ENCODE peak calls at places on chromosomes 2 and 18, in six cellular contexts. One of them, this sample, is unnamed.

GRCh38 chr18:78781601-78781960 is 198.0 kb upstream of the SALL3 start:
- DNase-seq in fibroblast of mammary gland: no peak
- DNase-seq in CD8-positive, alpha-beta T cell: no peak
- DNase-seq in prostate gland: no peak
- DNase-seq in H1: no peak
- DNase-seq in AG04449: no peak
- DNase-seq in this sample: no peak

GRCh38 chr2:9422321-9423099 is 818 bp downstream of the ITGB1BP1 start:
- DNase-seq in fibroblast of mammary gland: peak; percentile 47
- DNase-seq in CD8-positive, alpha-beta T cell: peak; percentile 65
- DNase-seq in prostate gland: no peak
- DNase-seq in H1: peak; percentile 72
- DNase-seq in AG04449: no peak
- DNase-seq in this sample: no peak

GRCh38 chr2:165406053-165406628 is 63.4 kb upstream of the CSRNP3 start:
- DNase-seq in fibroblast of mammary gland: peak; percentile 20
- DNase-seq in CD8-positive, alpha-beta T cell: no peak
- DNase-seq in prostate gland: no peak
- DNase-seq in H1: no peak
- DNase-seq in AG04449: no peak
- DNase-seq in this sample: no peak

GRCh38 chr2:152627010-152627957 is 90.0 kb downstream of the PRPF40A start:
- DNase-seq in fibroblast of mammary gland: peak; percentile 64
- DNase-seq in CD8-positive, alpha-beta T cell: no peak
- DNase-seq in prostate gland: no peak
- DNase-seq in H1: no peak
- DNase-seq in AG04449: no peak
- DNase-seq in this sample: no peak

GRCh38 chr2:176129825-176130152 is 284 bp downstream of the HOXD8 start:
- DNase-seq in fibroblast of mammary gland: no peak
- DNase-seq in CD8-positive, alpha-beta T cell: no peak
- DNase-seq in prostate gland: no peak
- DNase-seq in H1: peak; percentile 57
- DNase-seq in AG04449: no peak
- DNase-seq in this sample: no peak

GRCh38 chr2:74379851-74380789 is at the start of gene DCTN1:
- DNase-seq in fibroblast of mammary gland: peak; percentile 73
- DNase-seq in CD8-positive, alpha-beta T cell: no peak
- DNase-seq in prostate gland: peak; percentile 43
- DNase-seq in H1: peak; percentile 63
- DNase-seq in AG04449: peak; percentile 23
- DNase-seq in this sample: no peak

GRCh38 chr2:238388794-238389193 is 37.9 kb upstream of the ASB1 start:
- DNase-seq in fibroblast of mammary gland: no peak
- DNase-seq in CD8-positive, alpha-beta T cell: no peak
- DNase-seq in prostate gland: peak; percentile 52
- DNase-seq in H1: no peak
- DNase-seq in AG04449: no peak
- DNase-seq in this sample: no peak

GRCh38 chr18:77992057-77992456 is 742.4 kb downstream of the GALR1 start:
- DNase-seq in fibroblast of mammary gland: no peak
- DNase-seq in CD8-positive, alpha-beta T cell: no peak
- DNase-seq in prostate gland: no peak
- DNase-seq in H1: no peak
- DNase-seq in AG04449: no peak
- DNase-seq in this sample: no peak

GRCh38 chr2:234955971-234956509 is 4.2 kb downstream of the SH3BP4 start:
- DNase-seq in fibroblast of mammary gland: no peak
- DNase-seq in CD8-positive, alpha-beta T cell: no peak
- DNase-seq in prostate gland: no peak
- DNase-seq in H1: no peak
- DNase-seq in AG04449: no peak
- DNase-seq in this sample: no peak

GRCh38 chr2:12050381-12050780 is 303.9 kb downstream of the LPIN1 start:
- DNase-seq in fibroblast of mammary gland: peak; percentile 78
- DNase-seq in CD8-positive, alpha-beta T cell: no peak
- DNase-seq in prostate gland: no peak
- DNase-seq in H1: no peak
- DNase-seq in AG04449: no peak
- DNase-seq in this sample: peak; percentile 64

GRCh38 chr2:58202409-58202808 is 38.7 kb downstream of the FANCL start:
- DNase-seq in fibroblast of mammary gland: no peak
- DNase-seq in CD8-positive, alpha-beta T cell: no peak
- DNase-seq in prostate gland: no peak
- DNase-seq in H1: no peak
- DNase-seq in AG04449: no peak
- DNase-seq in this sample: no peak

GRCh38 chr2:218039171-218039570 is 29.9 kb upstream of the RUFY4 start:
- DNase-seq in fibroblast of mammary gland: peak; percentile 18
- DNase-seq in CD8-positive, alpha-beta T cell: no peak
- DNase-seq in prostate gland: no peak
- DNase-seq in H1: no peak
- DNase-seq in AG04449: no peak
- DNase-seq in this sample: no peak

GRCh38 chr2:141601511-141602152 is 529.2 kb downstream of the LRP1B start:
- DNase-seq in fibroblast of mammary gland: no peak
- DNase-seq in CD8-positive, alpha-beta T cell: no peak
- DNase-seq in prostate gland: no peak
- DNase-seq in H1: no peak
- DNase-seq in AG04449: no peak
- DNase-seq in this sample: no peak

GRCh38 chr2:152028182-152028862 is 70.5 kb downstream of the CACNB4 start:
- DNase-seq in fibroblast of mammary gland: peak; percentile 73
- DNase-seq in CD8-positive, alpha-beta T cell: no peak
- DNase-seq in prostate gland: no peak
- DNase-seq in H1: no peak
- DNase-seq in AG04449: no peak
- DNase-seq in this sample: no peak

GRCh38 chr18:26579941-26580618 is 31.7 kb upstream of the KCTD1 start:
- DNase-seq in fibroblast of mammary gland: no peak
- DNase-seq in CD8-positive, alpha-beta T cell: no peak
- DNase-seq in prostate gland: peak; percentile 32
- DNase-seq in H1: no peak
- DNase-seq in AG04449: no peak
- DNase-seq in this sample: no peak

GRCh38 chr2:127674241-127675209 is 805 bp downstream of the LIMS2 start:
- DNase-seq in fibroblast of mammary gland: no peak
- DNase-seq in CD8-positive, alpha-beta T cell: peak; percentile 53
- DNase-seq in prostate gland: no peak
- DNase-seq in H1: peak; percentile 67
- DNase-seq in AG04449: no peak
- DNase-seq in this sample: no peak

GRCh38 chr2:170764880-170765261 is 5.3 kb upstream of the ERICH2 start:
- DNase-seq in fibroblast of mammary gland: no peak
- DNase-seq in CD8-positive, alpha-beta T cell: no peak
- DNase-seq in prostate gland: no peak
- DNase-seq in H1: no peak
- DNase-seq in AG04449: no peak
- DNase-seq in this sample: no peak

GRCh38 chr2:69779258-69779989 is 37.5 kb downstream of the ANXA4 start:
- DNase-seq in fibroblast of mammary gland: peak; percentile 53
- DNase-seq in CD8-positive, alpha-beta T cell: no peak
- DNase-seq in prostate gland: no peak
- DNase-seq in H1: no peak
- DNase-seq in AG04449: no peak
- DNase-seq in this sample: no peak

GRCh38 chr2:63844616-63845015 is 2.9 kb downstream of the UGP2 start:
- DNase-seq in fibroblast of mammary gland: no peak
- DNase-seq in CD8-positive, alpha-beta T cell: no peak
- DNase-seq in prostate gland: no peak
- DNase-seq in H1: no peak
- DNase-seq in AG04449: no peak
- DNase-seq in this sample: no peak
- H3K4me3 ChIP-seq in fibroblast of mammary gland: peak overlapping the region; percentile 94
- H3K4me3 ChIP-seq in CD8-positive, alpha-beta T cell: no peak overlapping the region
- H3K4me3 ChIP-seq in prostate gland: no peak overlapping the region
- H3K4me3 ChIP-seq in H1: peak overlapping the region; percentile 95
- H3K4me3 ChIP-seq in AG04449: no peak overlapping the region
- H3K4me3 ChIP-seq in this sample: no peak overlapping the region

DNA sequence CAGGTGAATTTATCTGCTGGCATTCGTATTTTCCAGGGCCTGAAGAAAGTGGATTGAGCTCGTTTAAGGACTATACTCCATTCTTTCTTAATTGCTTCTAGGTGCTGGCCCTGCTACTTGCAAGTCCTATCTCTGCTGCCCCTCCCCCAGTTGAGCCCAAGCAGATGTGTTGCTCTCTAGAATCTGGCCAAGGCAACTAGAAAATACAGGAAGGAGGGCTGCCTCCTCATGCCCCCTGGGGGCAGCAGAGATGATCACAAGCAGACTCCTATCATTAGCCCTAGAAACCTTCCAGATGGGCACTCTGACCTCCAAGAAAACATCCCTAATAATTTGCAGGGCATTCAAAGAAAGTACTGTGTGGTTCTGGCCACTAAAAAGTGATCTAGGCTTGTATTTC is 72.5 kb upstream of the CYP26B1 start:
- DNase-seq in fibroblast of mammary gland: peak; percentile 20
- DNase-seq in CD8-positive, alpha-beta T cell: no peak
- DNase-seq in prostate gland: no peak
- DNase-seq in H1: peak; percentile 67
- DNase-seq in AG04449: no peak
- DNase-seq in this sample: no peak
- TF ChIP-seq CTCF in fibroblast of mammary gland: peak; percentile 30
- TF ChIP-seq CTCF in CD8-positive, alpha-beta T cell: no peak
- TF ChIP-seq CTCF in prostate gland: no peak
- TF ChIP-seq CTCF in H1: peak; percentile 42
- TF ChIP-seq CTCF in AG04449: no peak
- TF ChIP-seq CTCF in this sample: peak; percentile 19

GRCh38 chr2:36568533-36569246 is 29.3 kb downstream of the FEZ2 start:
- DNase-seq in fibroblast of mammary gland: peak; percentile 58
- DNase-seq in CD8-positive, alpha-beta T cell: no peak
- DNase-seq in prostate gland: no peak
- DNase-seq in H1: no peak
- DNase-seq in AG04449: no peak
- DNase-seq in this sample: no peak
- H3K4me3 ChIP-seq in fibroblast of mammary gland: no peak overlapping the region
- H3K4me3 ChIP-seq in CD8-positive, alpha-beta T cell: no peak overlapping the region
- H3K4me3 ChIP-seq in prostate gland: no peak overlapping the region
- H3K4me3 ChIP-seq in H1: no peak overlapping the region
- H3K4me3 ChIP-seq in AG04449: no peak overlapping the region
- H3K4me3 ChIP-seq in this sample: no peak overlapping the region

GRCh38 chr2:28420717-28421116 is 28.1 kb downstream of the FOSL2 start:
- DNase-seq in fibroblast of mammary gland: no peak
- DNase-seq in CD8-positive, alpha-beta T cell: no peak
- DNase-seq in prostate gland: no peak
- DNase-seq in H1: no peak
- DNase-seq in AG04449: no peak
- DNase-seq in this sample: no peak

GRCh38 chr2:28419003-28419704 is 26.5 kb downstream of the FOSL2 start:
- DNase-seq in fibroblast of mammary gland: no peak
- DNase-seq in CD8-positive, alpha-beta T cell: no peak
- DNase-seq in prostate gland: no peak
- DNase-seq in H1: no peak
- DNase-seq in AG04449: no peak
- DNase-seq in this sample: no peak

GRCh38 chr2:28422903-28423741 is 30.5 kb downstream of the FOSL2 start:
- DNase-seq in fibroblast of mammary gland: no peak
- DNase-seq in CD8-positive, alpha-beta T cell: no peak
- DNase-seq in prostate gland: no peak
- DNase-seq in H1: no peak
- DNase-seq in AG04449: no peak
- DNase-seq in this sample: no peak

GRCh38 chr2:28415715-28416114 is 23.1 kb downstream of the FOSL2 start:
- DNase-seq in fibroblast of mammary gland: no peak
- DNase-seq in CD8-positive, alpha-beta T cell: no peak
- DNase-seq in prostate gland: no peak
- DNase-seq in H1: no peak
- DNase-seq in AG04449: no peak
- DNase-seq in this sample: no peak

GRCh38 chr2:28419705-28420270 is 27.1 kb downstream of the FOSL2 start:
- DNase-seq in fibroblast of mammary gland: no peak
- DNase-seq in CD8-positive, alpha-beta T cell: no peak
- DNase-seq in prostate gland: no peak
- DNase-seq in H1: no peak
- DNase-seq in AG04449: no peak
- DNase-seq in this sample: no peak
- TF ChIP-seq CTCF in fibroblast of mammary gland: no peak
- TF ChIP-seq CTCF in CD8-positive, alpha-beta T cell: no peak
- TF ChIP-seq CTCF in prostate gland: no peak
- TF ChIP-seq CTCF in H1: no peak
- TF ChIP-seq CTCF in AG04449: no peak
- TF ChIP-seq CTCF in this sample: no peak

DNA sequence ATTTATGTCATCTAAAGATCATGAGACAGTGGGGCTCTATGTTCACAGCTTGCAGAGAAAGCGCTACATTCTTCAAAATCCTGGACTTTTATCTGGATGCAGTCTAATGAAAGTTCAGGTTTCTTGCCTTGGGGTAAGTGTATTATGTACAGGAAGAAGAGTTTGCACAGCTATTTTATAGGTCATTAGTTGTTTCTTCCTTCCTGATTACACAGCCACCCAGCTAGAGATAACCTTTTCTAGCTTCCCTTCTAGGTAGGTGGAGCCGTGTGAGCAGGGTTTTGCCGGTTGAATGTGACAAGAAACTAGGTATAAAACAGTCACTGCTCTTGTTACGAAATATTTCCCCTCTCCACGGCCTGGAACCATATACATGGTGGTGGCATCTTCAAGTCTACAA is 800.8 kb upstream of the SOX11 start:
- DNase-seq in fibroblast of mammary gland: no peak
- DNase-seq in CD8-positive, alpha-beta T cell: no peak
- DNase-seq in prostate gland: no peak
- DNase-seq in H1: no peak
- DNase-seq in AG04449: no peak
- DNase-seq in this sample: no peak
- H3K4me3 ChIP-seq in fibroblast of mammary gland: no peak overlapping the region
- H3K4me3 ChIP-seq in CD8-positive, alpha-beta T cell: no peak overlapping the region
- H3K4me3 ChIP-seq in prostate gland: no peak overlapping the region
- H3K4me3 ChIP-seq in H1: no peak overlapping the region
- H3K4me3 ChIP-seq in AG04449: no peak overlapping the region
- H3K4me3 ChIP-seq in this sample: no peak overlapping the region